ENCODE peak calls at places on chromosomes 13 and 19, in four cellular contexts. S is Peyer's patch, J is PC-9, A is stomach. C is an unnamed sample.

GRCh38 chr19:43820098-43820860 is 6.8 kb upstream of the ZNF283 start:
- DNase-seq in S (peak; percentile 51), A (no peak), J (no peak), C (no peak)

GRCh38 chr13:40220299-40220935 is 446.0 kb downstream of the FOXO1 start:
- DNase-seq in A (no peak), S (no peak), J (no peak), C (no peak)

GRCh38 chr19:47644743-47645499 is 36.0 kb downstream of the BICRA start:
- DNase-seq in J (no peak), A (no peak), S (no peak), C (peak; percentile 57)

GRCh38 chr19:33676999-33677665 is 55.4 kb downstream of the CHST8 start:
- DNase-seq in S (peak; percentile 23), J (no peak), A (peak; percentile 10), C (no peak)

GRCh38 chr19:12202250-12202649 is 39.4 kb downstream of the ZNF136 start:
- DNase-seq in S (peak; percentile 81), A (peak; percentile 66), J (peak; percentile 19), C (no peak)

GRCh38 chr13:44967656-44968451 is 21.4 kb downstream of the NUFIP1 start:
- DNase-seq in S (no peak), A (no peak), J (no peak), C (no peak)

GRCh38 chr13:41700790-41701310 is 243.5 kb downstream of the RGCC start:
- DNase-seq in A (no peak), J (no peak), S (no peak), C (no peak)

GRCh38 chr13:75792526-75793187 is 156.5 kb downstream of the LMO7 start:
- DNase-seq in A (no peak), S (no peak), J (no peak), C (peak; percentile 87)

GRCh38 chr19:11693505-11694499 is 44.9 kb downstream of the ZNF823 start:
- DNase-seq in S (no peak), J (peak; percentile 28), A (no peak), C (no peak)

GRCh38 chr19:23996549-23996948 is 81.9 kb downstream of the ZNF726 start:
- DNase-seq in A (no peak), S (no peak), J (no peak), C (no peak)

GRCh38 chr19:996051-996838 is 4.0 kb upstream of the GRIN3B start:
- DNase-seq in J (peak; percentile 45), S (peak; percentile 88), A (peak; percentile 55), C (no peak)

GRCh38 chr13:94243551-94243950 is 235.9 kb downstream of the DCT start:
- DNase-seq in A (no peak), S (no peak), J (no peak), C (no peak)

GRCh38 chr13:94481966-94482365 is 2.5 kb upstream of the DCT start:
- DNase-seq in S (no peak), J (no peak), A (no peak), C (peak; percentile 85)

GRCh38 chr19:1761528-1762242 is 8.4 kb downstream of the ONECUT3 start:
- DNase-seq in A (no peak), S (no peak), J (no peak), C (no peak)

GRCh38 chr19:369256-369655 is 24.7 kb upstream of the MIER2 start:
- DNase-seq in J (no peak), S (no peak), A (no peak), C (no peak)

GRCh38 chr19:42254850-42255765 is at the start of gene ERF:
- DNase-seq in A (peak; percentile 96), J (peak; percentile 93), S (peak; percentile 97), C (no peak)

GRCh38 chr13:23921451-23921888 is 24.2 kb upstream of the C1QTNF9B start:
- DNase-seq in A (no peak), J (peak; percentile 6), S (no peak), C (peak; percentile 69)

GRCh38 chr13:42561752-42562467 is 12.0 kb upstream of the TNFSF11 start:
- DNase-seq in S (no peak), J (no peak), A (no peak), C (no peak)

GRCh38 chr19:41575998-41576397 is at the start of gene CEACAM21:
- DNase-seq in J (no peak), A (peak; percentile 45), S (peak; percentile 87), C (no peak)

GRCh38 chr19:53660584-53660983 is 28.8 kb downstream of the DPRX start:
- DNase-seq in J (no peak), S (no peak), A (no peak), C (no peak)

GRCh38 chr19:53657330-53657729 is 25.5 kb downstream of the DPRX start:
- DNase-seq in S (no peak), J (no peak), A (no peak), C (no peak)

GRCh38 chr19:53662209-53662608 is 30.4 kb downstream of the DPRX start:
- DNase-seq in J (no peak), A (no peak), S (no peak), C (no peak)

GRCh38 chr19:53657778-53658177 is 26.0 kb downstream of the DPRX start:
- DNase-seq in J (peak; percentile 28), A (no peak), S (no peak), C (no peak)

GRCh38 chr19:53659292-53659691 is 27.5 kb downstream of the DPRX start:
- DNase-seq in J (peak; percentile 9), S (no peak), A (no peak), C (no peak)
- TF ChIP-seq CTCF in J (peak; percentile 51), S (no peak), A (no peak), C (peak; percentile 10)

GRCh38 chr19:18636183-18636968 is 452 bp upstream of the KLHL26 start:
- DNase-seq in S (peak; percentile 100), J (peak; percentile 98), A (peak; percentile 99), C (peak; percentile 77)

GRCh38 chr19:18636969-18637629 is at the start of gene KLHL26:
- DNase-seq in S (no peak), J (no peak), A (no peak), C (no peak)

GRCh38 chr19:18635831-18636182 is 1.0 kb upstream of the KLHL26 start:
- DNase-seq in J (no peak), A (no peak), S (no peak), C (no peak)

GRCh38 chr19:18639706-18640105 is 2.9 kb downstream of the KLHL26 start:
- DNase-seq in A (no peak), J (no peak), S (no peak), C (no peak)

GRCh38 chr19:18637644-18638630 is 1.1 kb downstream of the KLHL26 start:
- DNase-seq in A (peak; percentile 73), J (peak; percentile 50), S (peak; percentile 63), C (no peak)
- TF ChIP-seq CTCF in A (no peak), J (no peak), S (no peak), C (peak; percentile 14)

GRCh38 chr19:15926484-15926883 is 7.8 kb downstream of the CYP4F11 start:
- DNase-seq in A (no peak), J (no peak), S (peak; percentile 67), C (no peak)
- TF ChIP-seq CTCF in A (no peak), J (no peak), S (no peak), C (no peak)

GRCh38 chr19:48854103-48854502 is 14.3 kb downstream of the PLEKHA4 start:
- DNase-seq in J (no peak), S (no peak), A (no peak), C (no peak)
- TF ChIP-seq CTCF in J (no peak), S (no peak), A (no peak), C (no peak)

DNA sequence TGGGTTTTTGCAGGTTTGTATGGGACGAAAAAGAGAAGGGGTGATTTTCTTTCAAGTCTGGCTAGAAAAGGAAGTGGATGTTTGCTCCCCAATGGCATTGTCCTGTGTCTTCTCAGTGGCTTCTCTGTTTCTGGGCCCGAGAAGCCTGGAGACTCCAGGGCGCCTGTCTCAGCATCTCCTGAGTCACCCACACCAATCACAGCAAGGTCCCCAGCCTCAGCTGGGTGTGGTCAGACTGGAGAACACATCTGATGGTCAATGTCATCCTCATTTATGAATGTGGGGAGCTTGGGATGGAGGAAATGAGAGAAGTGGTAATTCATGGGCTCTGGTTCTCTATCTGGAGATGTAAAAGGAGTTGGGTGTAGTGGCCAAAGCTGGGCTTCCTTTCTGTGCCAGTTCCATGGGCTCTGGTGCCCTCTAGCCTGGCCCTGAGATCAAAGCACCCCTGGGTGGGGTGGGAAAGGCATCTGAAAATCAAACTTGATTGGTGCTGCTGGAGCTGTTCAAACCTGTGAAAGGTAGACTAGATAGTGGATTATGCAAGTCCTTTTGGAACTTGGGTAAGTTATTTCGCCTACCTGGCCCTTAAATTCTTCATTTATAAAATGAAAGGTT is 13.4 kb downstream of the RASL11A start:
- DNase-seq in S (peak; percentile 54), A (no peak), J (peak; percentile 46), C (no peak)
- TF ChIP-seq CTCF in S (peak; percentile 9), A (no peak), J (peak; percentile 65), C (peak; percentile 80)

GRCh38 chr19:30651066-30651465 is 278.9 kb downstream of the ZNF536 start:
- DNase-seq in J (no peak), S (no peak), A (no peak), C (no peak)
- TF ChIP-seq CTCF in J (no peak), S (no peak), A (no peak), C (no peak)

GRCh38 chr13:28819748-28820098 is 416 bp upstream of the MTUS2 start:
- DNase-seq in S (no peak), J (no peak), A (peak; percentile 27), C (no peak)
- TF ChIP-seq CTCF in S (no peak), J (no peak), A (no peak), C (no peak)